ENCODE peak calls at places on chromosomes 16 and 17, in five cellular contexts. C is CD4-positive, CD25-positive, alpha-beta regulatory T cell; W is fibroblast of lung; E is NT2/D1; X is skeletal muscle cell. Z is an unnamed sample.
A peak's percentile ranks its signal among the peaks of the same experiment; 100 is the strongest.

GRCh38 chr17:79648181-79648831 is 37.5 kb upstream of the RBFOX3 start:
- DNase-seq in C (no peak), W (no peak), E (no peak), X (no peak), Z (peak; percentile 60)

GRCh38 chr17:40121191-40121885 is 433 bp upstream of the MSL1 start:
- DNase-seq in E (no peak), X (no peak), W (peak; percentile 56), C (no peak), Z (no peak)

GRCh38 chr17:68777243-68777855 is 176.2 kb upstream of the FAM20A start:
- DNase-seq in W (peak; percentile 87), X (no peak), C (peak; percentile 20), E (peak; percentile 25), Z (peak; percentile 81)

GRCh38 chr16:28003021-28003865 is 60.3 kb downstream of the GSG1L start:
- DNase-seq in E (no peak), W (no peak), C (no peak), X (no peak), Z (no peak)

GRCh38 chr17:50601789-50602375 is 32.8 kb upstream of the ABCC3 start:
- DNase-seq in C (no peak), W (no peak), E (no peak), X (no peak), Z (no peak)

GRCh38 chr16:49378238-49378637 is 4.6 kb downstream of the C16orf78 start:
- DNase-seq in X (no peak), E (no peak), C (no peak), W (no peak), Z (peak; percentile 74)

GRCh38 chr16:2008009-2008526 is 1.6 kb downstream of the ZNF598 start:
- DNase-seq in C (no peak), E (no peak), W (peak; percentile 64), X (no peak), Z (peak; percentile 95)

GRCh38 chr16:81261049-81261648 is 22.7 kb downstream of the BCO1 start:
- DNase-seq in C (peak; percentile 20), X (no peak), E (no peak), W (no peak), Z (no peak)

GRCh38 chr17:51595965-51596364 is 335.6 kb downstream of the UTP18 start:
- DNase-seq in E (no peak), X (no peak), C (no peak), W (no peak), Z (no peak)

GRCh38 chr16:29809031-29809747 is 2.8 kb upstream of the PRRT2 start:
- DNase-seq in C (no peak), X (no peak), W (no peak), E (no peak), Z (no peak)

GRCh38 chr16:64952177-64952576 is 169.7 kb downstream of the CDH11 start:
- DNase-seq in E (no peak), X (peak; percentile 80), W (peak; percentile 94), C (no peak), Z (no peak)

GRCh38 chr16:21250072-21250923 is 16.8 kb downstream of the ANKS4B start:
- DNase-seq in C (no peak), W (no peak), X (no peak), E (no peak), Z (no peak)

GRCh38 chr16:19507882-19508281 is 14.0 kb downstream of the GDE1 start:
- DNase-seq in X (no peak), C (no peak), W (no peak), E (no peak), Z (no peak)

GRCh38 chr17:33686171-33686570 is 393.1 kb upstream of the ASIC2 start:
- DNase-seq in X (no peak), W (no peak), C (no peak), E (no peak), Z (peak; percentile 67)

GRCh38 chr17:41354538-41354937 is 3.9 kb upstream of the KRT33A start:
- DNase-seq in W (no peak), E (no peak), C (no peak), X (no peak), Z (no peak)

GRCh38 chr16:3730161-3731125 is 13.1 kb upstream of the TRAP1 start:
- DNase-seq in W (no peak), E (no peak), C (no peak), X (no peak), Z (no peak)

GRCh38 chr17:17114592-17115225 is 72.5 kb downstream of the MPRIP start:
- DNase-seq in E (no peak), C (no peak), X (no peak), W (no peak), Z (no peak)

GRCh38 chr16:14013571-14014283 is 57.4 kb upstream of the MRTFB start:
- DNase-seq in X (peak; percentile 94), W (peak; percentile 99), E (no peak), C (no peak), Z (peak; percentile 76)

GRCh38 chr16:67015317-67015731 is 13.6 kb upstream of the CBFB start:
- DNase-seq in X (no peak), C (no peak), E (no peak), W (no peak), Z (peak; percentile 63)

GRCh38 chr17:77798481-77798880 is 160.0 kb upstream of the TNRC6C start:
- DNase-seq in E (no peak), C (no peak), W (no peak), X (no peak), Z (no peak)

GRCh38 chr17:76732734-76733617 is 4.2 kb downstream of the SRSF2 start:
- DNase-seq in C (no peak), E (no peak), W (peak; percentile 33), X (no peak), Z (no peak)

GRCh38 chr16:82738699-82739098 is 111.9 kb downstream of the CDH13 start:
- DNase-seq in X (no peak), E (no peak), W (peak; percentile 23), C (no peak), Z (no peak)

GRCh38 chr16:34803683-34804416 is 1344.4 kb downstream of the TP53TG3F start:
- DNase-seq in W (no peak), E (no peak), C (no peak), X (no peak), Z (no peak)

GRCh38 chr17:36978810-36979584 is 30.2 kb downstream of the AATF start:
- DNase-seq in C (no peak), E (no peak), X (no peak), W (peak; percentile 11), Z (no peak)

GRCh38 chr17:62703776-62704380 is 76.4 kb downstream of the MRC2 start:
- DNase-seq in X (no peak), W (peak; percentile 60), C (peak; percentile 63), E (peak; percentile 40), Z (peak; percentile 61)

GRCh38 chr16:23433261-23433920 is 19.6 kb downstream of the COG7 start:
- DNase-seq in E (no peak), C (no peak), X (no peak), W (no peak), Z (no peak)

GRCh38 chr16:14378131-14378551 is 251.9 kb downstream of the PARN start:
- DNase-seq in E (no peak), X (no peak), W (peak; percentile 83), C (no peak), Z (no peak)

GRCh38 chr16:12484987-12485386 is 318.7 kb downstream of the CPPED1 start:
- DNase-seq in W (no peak), X (no peak), C (no peak), E (no peak), Z (peak; percentile 28)

GRCh38 chr17:39664581-39665561 is at the start of gene TCAP:
- DNase-seq in E (no peak), W (no peak), C (no peak), X (no peak), Z (no peak)

DNA sequence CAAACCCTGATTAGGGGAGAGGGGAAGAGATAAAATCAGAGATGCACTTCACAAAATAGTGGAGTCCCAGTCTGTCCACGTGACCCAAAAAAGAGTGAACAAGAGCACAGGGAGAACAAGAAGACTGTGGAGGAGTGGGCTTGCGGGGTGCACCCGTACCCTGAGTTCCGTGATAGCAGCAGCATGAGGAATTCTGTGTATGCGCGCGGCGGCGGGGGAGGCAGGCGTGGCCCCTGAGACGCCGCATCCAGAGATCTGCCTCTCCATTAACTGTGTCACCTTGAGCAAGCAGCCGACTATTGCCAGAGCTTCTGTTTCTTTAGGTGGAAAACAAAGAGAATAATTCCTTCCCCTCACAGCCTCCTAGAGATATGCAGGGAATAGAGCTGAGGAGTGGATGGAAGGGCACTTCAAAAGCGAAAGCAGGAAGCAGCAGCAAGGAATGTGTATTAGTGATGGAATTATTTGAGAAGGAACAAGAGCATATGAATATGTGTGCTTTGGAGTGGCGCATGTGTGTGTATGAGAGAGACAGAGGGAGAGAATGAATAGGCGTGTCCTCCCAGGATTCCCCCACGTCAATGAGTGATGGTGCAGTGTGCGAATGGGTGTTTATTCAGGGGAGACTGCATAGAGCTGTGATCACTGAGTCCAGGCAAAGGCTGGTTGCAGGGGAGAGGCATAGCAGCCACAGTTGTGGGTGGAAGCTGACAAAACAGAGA is 10.4 kb upstream of the SOX9 start:
- DNase-seq in X (no peak), E (no peak), W (no peak), C (no peak), Z (no peak)
- H3K4me3 ChIP-seq in X (no peak overlapping the region), E (no peak overlapping the region), W (peak overlapping the region; percentile 46), C (no peak overlapping the region), Z (no peak overlapping the region)

GRCh38 chr17:43917016-43917347 is 9.6 kb upstream of the MPP2 start:
- DNase-seq in E (no peak), W (no peak), C (no peak), X (no peak), Z (no peak)
- H3K4me3 ChIP-seq in E (no peak overlapping the region), W (no peak overlapping the region), C (peak overlapping the region; percentile 57), X (no peak overlapping the region), Z (no peak overlapping the region)

DNA sequence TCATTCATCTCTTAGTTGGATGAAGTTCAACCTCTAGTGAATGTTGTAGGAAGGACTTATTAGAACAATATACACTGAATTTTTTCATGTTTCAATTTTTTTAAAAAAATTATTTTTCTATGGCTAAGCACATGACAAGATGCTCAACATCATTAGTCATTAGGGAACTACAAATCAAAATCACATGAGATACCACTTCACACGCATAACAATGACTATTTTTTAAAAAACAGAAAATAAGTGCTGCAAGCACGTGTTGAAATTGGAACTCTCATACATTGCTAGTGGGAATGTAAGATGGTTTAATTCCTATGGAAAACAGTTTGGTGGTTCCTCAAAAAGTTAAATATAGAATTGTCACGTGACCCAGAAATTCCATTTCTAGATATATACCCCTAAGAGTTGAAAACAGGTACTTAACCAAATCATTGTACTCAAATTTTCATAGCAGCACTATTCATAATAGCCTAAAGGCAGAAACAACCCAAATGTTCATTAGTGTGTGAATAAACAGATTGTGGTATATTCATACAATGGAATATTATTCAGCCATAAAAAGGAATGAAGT is 85.2 kb upstream of the AKTIP start:
- DNase-seq in C (no peak), X (no peak), E (no peak), W (no peak), Z (no peak)
- H3K4me3 ChIP-seq in C (no peak overlapping the region), X (no peak overlapping the region), E (no peak overlapping the region), W (no peak overlapping the region), Z (no peak overlapping the region)

DNA sequence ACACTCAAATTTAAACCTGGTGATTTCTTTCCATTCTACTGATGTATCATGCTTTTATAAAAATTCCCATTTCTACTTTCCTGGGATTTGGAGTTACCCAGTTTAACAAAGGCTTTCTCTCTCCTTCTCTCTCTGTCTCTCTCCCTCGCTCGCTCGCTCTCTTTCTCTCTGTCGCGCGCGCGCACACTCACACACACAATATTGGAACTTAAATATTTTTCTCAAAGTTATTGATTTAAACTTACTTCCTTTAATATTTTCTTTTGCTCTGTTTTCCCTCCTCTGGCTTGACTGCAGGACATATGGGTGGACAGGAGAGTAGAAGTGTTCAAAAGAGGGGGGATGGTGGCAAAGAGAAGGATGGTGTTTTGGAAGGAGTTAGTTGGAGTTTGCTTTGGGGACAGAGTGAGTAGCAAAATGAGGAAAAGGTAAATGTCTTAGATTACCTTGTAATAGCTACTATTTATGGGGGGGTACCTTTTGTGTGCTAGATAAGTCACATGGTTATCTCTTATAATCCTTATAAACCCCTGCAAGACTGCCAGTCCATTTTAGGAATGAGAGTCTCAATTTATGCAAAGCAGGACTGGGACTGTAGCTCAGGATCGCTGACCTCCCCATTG is 903 bp upstream of the TRIM25 start:
- DNase-seq in C (no peak), W (no peak), E (no peak), X (no peak), Z (no peak)
- H3K4me3 ChIP-seq in C (peak overlapping the region; percentile 84), W (peak overlapping the region; percentile 93), E (peak overlapping the region; percentile 94), X (peak overlapping the region; percentile 75), Z (peak overlapping the region; percentile 51)

Z was measured in lower leg skin.